ENCODE peak calls at places on chromosome 14, in five cellular contexts. One of them, this sample, is unnamed.

GRCh38 chr14:50967104-50967503 is 22.8 kb upstream of the PYGL start:
- DNase-seq in PC-3: no peak
- DNase-seq in cardiac muscle cell: peak
- DNase-seq in neural crest cell: no peak
- DNase-seq in tibial artery: no peak
- DNase-seq in this sample: no peak

GRCh38 chr14:61997146-61997545 is 234.9 kb downstream of the SNAPC1 start:
- DNase-seq in PC-3: peak
- DNase-seq in cardiac muscle cell: no peak
- DNase-seq in neural crest cell: no peak
- DNase-seq in tibial artery: no peak
- DNase-seq in this sample: no peak

GRCh38 chr14:60839057-60839456 is 104.5 kb downstream of the MNAT1 start:
- DNase-seq in PC-3: no peak
- DNase-seq in cardiac muscle cell: no peak
- DNase-seq in neural crest cell: no peak
- DNase-seq in tibial artery: no peak
- DNase-seq in this sample: no peak

GRCh38 chr14:61466249-61466904 is 145.0 kb downstream of the PRKCH start:
- DNase-seq in PC-3: peak
- DNase-seq in cardiac muscle cell: peak
- DNase-seq in neural crest cell: no peak
- DNase-seq in tibial artery: peak
- DNase-seq in this sample: peak

GRCh38 chr14:28656704-28657255 is 109.8 kb upstream of the FOXG1 start:
- DNase-seq in PC-3: peak
- DNase-seq in cardiac muscle cell: no peak
- DNase-seq in neural crest cell: no peak
- DNase-seq in tibial artery: no peak
- DNase-seq in this sample: no peak

GRCh38 chr14:52068741-52069616 is at the start of gene NID2:
- DNase-seq in PC-3: peak
- DNase-seq in cardiac muscle cell: peak
- DNase-seq in neural crest cell: peak
- DNase-seq in tibial artery: peak
- DNase-seq in this sample: peak

GRCh38 chr14:79580414-79580813 is 630.9 kb downstream of the DIO2 start:
- DNase-seq in PC-3: no peak
- DNase-seq in cardiac muscle cell: no peak
- DNase-seq in neural crest cell: no peak
- DNase-seq in tibial artery: no peak
- DNase-seq in this sample: no peak

GRCh38 chr14:63624203-63624602 is 17.5 kb downstream of the WDR89 start:
- DNase-seq in PC-3: no peak
- DNase-seq in cardiac muscle cell: no peak
- DNase-seq in neural crest cell: no peak
- DNase-seq in tibial artery: no peak
- DNase-seq in this sample: no peak

GRCh38 chr14:103819503-103820307 is 27.7 kb downstream of the PPP1R13B start:
- DNase-seq in PC-3: no peak
- DNase-seq in cardiac muscle cell: peak
- DNase-seq in neural crest cell: no peak
- DNase-seq in tibial artery: no peak
- DNase-seq in this sample: no peak

GRCh38 chr14:68274722-68275121 is 455.1 kb downstream of the RAD51B start:
- DNase-seq in PC-3: peak
- DNase-seq in cardiac muscle cell: no peak
- DNase-seq in neural crest cell: no peak
- DNase-seq in tibial artery: no peak
- DNase-seq in this sample: no peak
- TF ChIP-seq CTCF in PC-3: peak
- TF ChIP-seq CTCF in cardiac muscle cell: no peak
- TF ChIP-seq CTCF in neural crest cell: no peak
- TF ChIP-seq CTCF in tibial artery: no peak
- TF ChIP-seq CTCF in this sample: no peak

DNA sequence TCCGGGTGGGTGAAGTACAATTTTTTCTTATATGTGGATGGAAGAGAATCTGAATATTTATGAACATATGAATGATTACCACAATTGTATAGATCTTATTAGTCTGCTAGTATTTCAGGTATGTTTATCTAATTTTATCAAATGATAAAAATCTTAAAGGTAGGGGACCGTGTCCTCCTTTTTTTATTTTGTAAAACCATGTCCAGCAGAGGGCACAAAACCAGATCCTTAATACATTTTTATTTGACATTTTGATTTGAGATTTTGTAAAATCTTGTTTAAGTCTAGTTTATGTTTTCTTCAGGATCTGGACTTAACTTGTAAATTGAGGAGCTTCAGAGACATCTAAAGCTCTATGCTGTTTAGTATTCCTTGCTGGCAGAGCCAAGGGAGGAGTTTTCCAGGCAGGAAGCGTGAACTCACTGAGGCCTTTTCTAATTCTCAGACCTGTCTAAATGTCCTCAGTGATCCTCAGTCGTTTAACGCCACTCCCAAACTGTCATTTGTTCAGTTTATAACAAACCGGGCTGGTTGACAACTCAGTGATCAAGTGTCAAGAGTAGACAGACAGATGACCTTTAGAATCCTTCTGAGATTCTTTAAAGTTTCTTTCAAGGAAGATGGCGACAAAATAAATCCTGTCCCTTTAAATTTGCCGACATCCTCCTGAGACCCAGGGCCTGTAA is 263.9 kb downstream of the KTN1 start:
- DNase-seq in PC-3: peak
- DNase-seq in cardiac muscle cell: no peak
- DNase-seq in neural crest cell: no peak
- DNase-seq in tibial artery: no peak
- DNase-seq in this sample: peak
- TF ChIP-seq CTCF in PC-3: peak
- TF ChIP-seq CTCF in cardiac muscle cell: peak
- TF ChIP-seq CTCF in neural crest cell: peak
- TF ChIP-seq CTCF in tibial artery: no peak
- TF ChIP-seq CTCF in this sample: no peak

GRCh38 chr14:73630009-73630780 is 14.6 kb upstream of the DNAL1 start:
- DNase-seq in PC-3: no peak
- DNase-seq in cardiac muscle cell: no peak
- DNase-seq in neural crest cell: no peak
- DNase-seq in tibial artery: no peak
- DNase-seq in this sample: no peak

GRCh38 chr14:73633517-73634332 is 11.1 kb upstream of the DNAL1 start:
- DNase-seq in PC-3: peak
- DNase-seq in cardiac muscle cell: peak
- DNase-seq in neural crest cell: peak
- DNase-seq in tibial artery: peak
- DNase-seq in this sample: peak

GRCh38 chr14:73637830-73638229 is 7.0 kb upstream of the DNAL1 start:
- DNase-seq in PC-3: no peak
- DNase-seq in cardiac muscle cell: no peak
- DNase-seq in neural crest cell: no peak
- DNase-seq in tibial artery: no peak
- DNase-seq in this sample: no peak

GRCh38 chr14:73633115-73633514 is 11.7 kb upstream of the DNAL1 start:
- DNase-seq in PC-3: no peak
- DNase-seq in cardiac muscle cell: no peak
- DNase-seq in neural crest cell: no peak
- DNase-seq in tibial artery: no peak
- DNase-seq in this sample: no peak

DNA sequence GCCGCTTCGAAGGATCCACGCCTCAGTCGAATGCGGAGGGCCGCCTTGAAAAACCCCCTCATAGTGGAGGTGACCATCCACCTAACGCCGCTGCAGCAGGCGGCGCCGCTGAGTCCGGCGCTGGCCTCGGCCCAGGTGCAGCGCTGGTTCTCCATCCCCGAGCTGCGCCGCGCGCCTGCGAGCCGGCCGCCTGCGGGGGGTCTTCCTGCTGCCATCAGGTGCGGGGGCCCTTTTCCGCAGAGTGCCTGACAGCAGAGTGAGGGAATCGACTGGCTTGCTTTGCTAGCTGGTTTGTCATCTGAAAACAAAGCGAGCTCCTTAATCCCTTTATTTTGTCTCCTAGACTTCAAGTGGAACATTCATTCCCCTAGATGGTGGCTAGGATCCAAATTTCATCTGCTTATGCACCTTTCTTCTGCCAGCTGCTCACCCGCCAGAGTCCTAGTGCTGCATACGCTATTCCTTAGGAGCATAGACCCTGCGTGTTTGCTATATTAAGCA is 10.4 kb upstream of the DNAL1 start:
- DNase-seq in PC-3: peak
- DNase-seq in cardiac muscle cell: peak
- DNase-seq in neural crest cell: peak
- DNase-seq in tibial artery: no peak
- DNase-seq in this sample: peak
- TF ChIP-seq CTCF in PC-3: peak
- TF ChIP-seq CTCF in cardiac muscle cell: peak
- TF ChIP-seq CTCF in neural crest cell: peak
- TF ChIP-seq CTCF in tibial artery: peak
- TF ChIP-seq CTCF in this sample: peak

GRCh38 chr14:34913619-34914018 is 38.5 kb upstream of the BAZ1A start:
- DNase-seq in PC-3: no peak
- DNase-seq in cardiac muscle cell: no peak
- DNase-seq in neural crest cell: no peak
- DNase-seq in tibial artery: no peak
- DNase-seq in this sample: no peak

GRCh38 chr14:34906287-34906686 is 31.1 kb upstream of the BAZ1A start:
- DNase-seq in PC-3: no peak
- DNase-seq in cardiac muscle cell: no peak
- DNase-seq in neural crest cell: no peak
- DNase-seq in tibial artery: no peak
- DNase-seq in this sample: no peak

GRCh38 chr14:34911209-34912150 is 36.3 kb upstream of the BAZ1A start:
- DNase-seq in PC-3: peak
- DNase-seq in cardiac muscle cell: peak
- DNase-seq in neural crest cell: no peak
- DNase-seq in tibial artery: no peak
- DNase-seq in this sample: peak

GRCh38 chr14:34912966-34913365 is 37.8 kb upstream of the BAZ1A start:
- DNase-seq in PC-3: no peak
- DNase-seq in cardiac muscle cell: no peak
- DNase-seq in neural crest cell: no peak
- DNase-seq in tibial artery: no peak
- DNase-seq in this sample: no peak

GRCh38 chr14:34912182-34912581 is 37.0 kb upstream of the BAZ1A start:
- DNase-seq in PC-3: no peak
- DNase-seq in cardiac muscle cell: peak
- DNase-seq in neural crest cell: no peak
- DNase-seq in tibial artery: no peak
- DNase-seq in this sample: no peak
- TF ChIP-seq CTCF in PC-3: peak
- TF ChIP-seq CTCF in cardiac muscle cell: peak
- TF ChIP-seq CTCF in neural crest cell: no peak
- TF ChIP-seq CTCF in tibial artery: no peak
- TF ChIP-seq CTCF in this sample: no peak

GRCh38 chr14:101726954-101727302 is 34.6 kb upstream of the PPP2R5C start:
- DNase-seq in PC-3: no peak
- DNase-seq in cardiac muscle cell: no peak
- DNase-seq in neural crest cell: no peak
- DNase-seq in tibial artery: no peak
- DNase-seq in this sample: no peak
- TF ChIP-seq CTCF in PC-3: no peak
- TF ChIP-seq CTCF in cardiac muscle cell: no peak
- TF ChIP-seq CTCF in neural crest cell: no peak
- TF ChIP-seq CTCF in tibial artery: no peak
- TF ChIP-seq CTCF in this sample: no peak

GRCh38 chr14:76551906-76552305 is 176.0 kb downstream of the ESRRB start:
- DNase-seq in PC-3: no peak
- DNase-seq in cardiac muscle cell: no peak
- DNase-seq in neural crest cell: no peak
- DNase-seq in tibial artery: no peak
- DNase-seq in this sample: no peak

GRCh38 chr14:76551116-76551515 is 175.2 kb downstream of the ESRRB start:
- DNase-seq in PC-3: no peak
- DNase-seq in cardiac muscle cell: no peak
- DNase-seq in neural crest cell: no peak
- DNase-seq in tibial artery: no peak
- DNase-seq in this sample: no peak

GRCh38 chr14:76541594-76542219 is 165.8 kb downstream of the ESRRB start:
- DNase-seq in PC-3: no peak
- DNase-seq in cardiac muscle cell: no peak
- DNase-seq in neural crest cell: no peak
- DNase-seq in tibial artery: no peak
- DNase-seq in this sample: no peak

GRCh38 chr14:76550534-76550933 is 174.6 kb downstream of the ESRRB start:
- DNase-seq in PC-3: peak
- DNase-seq in cardiac muscle cell: peak
- DNase-seq in neural crest cell: no peak
- DNase-seq in tibial artery: no peak
- DNase-seq in this sample: no peak

DNA sequence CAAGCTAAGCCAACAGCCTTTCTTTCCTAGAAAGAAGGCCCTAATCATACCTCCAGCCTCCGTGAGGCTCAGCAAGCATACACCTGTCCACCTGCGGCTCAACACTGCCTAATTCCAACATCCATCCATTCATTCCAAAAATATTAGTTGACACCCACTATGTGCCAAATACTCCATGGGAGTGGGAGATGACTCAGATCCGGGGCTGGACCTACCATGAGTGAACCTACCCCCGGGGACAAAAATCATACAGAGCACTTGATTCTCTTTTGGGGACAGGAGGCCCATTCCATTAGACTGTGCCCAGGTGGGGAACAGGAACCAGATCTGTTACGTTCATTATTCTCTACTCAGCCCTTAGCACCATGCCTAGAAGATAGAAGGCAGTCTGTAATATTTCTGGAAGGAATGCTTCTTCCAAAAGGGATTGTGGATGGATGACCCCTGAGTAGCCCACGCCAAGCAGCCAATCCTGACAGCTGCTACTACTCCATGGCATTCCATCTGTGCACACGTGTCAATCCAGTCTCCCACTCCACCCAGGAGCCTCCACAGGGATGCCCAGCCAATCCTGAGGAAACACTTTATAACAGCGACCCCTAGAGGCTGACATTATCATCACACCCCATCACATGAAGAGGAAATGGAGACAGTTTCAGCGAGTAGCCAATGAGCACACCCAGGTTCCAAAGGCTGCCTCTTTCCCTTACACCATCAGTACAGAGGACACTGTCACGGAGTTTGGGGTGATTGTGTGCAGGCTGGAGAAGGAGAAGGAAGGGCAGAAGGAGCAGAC is 170.7 kb downstream of the ESRRB start:
- DNase-seq in PC-3: peak
- DNase-seq in cardiac muscle cell: peak
- DNase-seq in neural crest cell: peak
- DNase-seq in tibial artery: no peak
- DNase-seq in this sample: no peak
- TF ChIP-seq CTCF in PC-3: peak
- TF ChIP-seq CTCF in cardiac muscle cell: peak
- TF ChIP-seq CTCF in neural crest cell: peak
- TF ChIP-seq CTCF in tibial artery: no peak
- TF ChIP-seq CTCF in this sample: peak

This sample was measured in astrocyte of the spinal cord.